ENCODE peak calls at places on chromosomes 5 and 9, in four cellular contexts. Z is HepG2; K is NCI-H748 treated with DMSO at 0.1 percent for 48 hours; B is stimulated activated CD8-positive, alpha-beta memory T cell treated with anti-CD3 and anti-CD28 coated beads, Interleukin-15, amount 100 ng/mL, for 24 hours. N is an unnamed sample.

GRCh38 chr5:57488308-57488955 is 5.8 kb upstream of the ACTBL2 start:
- DNase-seq in B (no peak), Z (no peak), K (no peak), N (peak)

GRCh38 chr9:16787724-16788123 is 82.7 kb downstream of the BNC2 start:
- DNase-seq in Z (no peak), B (no peak), K (no peak), N (peak)

GRCh38 chr9:76101945-76102344 is 211.5 kb downstream of the PCSK5 start:
- DNase-seq in B (no peak), Z (no peak), K (no peak), N (no peak)

GRCh38 chr9:98329904-98330303 is 74.5 kb upstream of the TBC1D2 start:
- DNase-seq in Z (no peak), B (no peak), K (no peak), N (no peak)

GRCh38 chr5:143263272-143263810 is 140.1 kb downstream of the NR3C1 start:
- DNase-seq in Z (no peak), K (no peak), B (no peak), N (no peak)

GRCh38 chr5:69202497-69202896 is 13.1 kb downstream of the CENPH start:
- DNase-seq in Z (no peak), B (no peak), K (no peak), N (no peak)

GRCh38 chr5:139788294-139788875 is 7.2 kb upstream of the PSD2 start:
- DNase-seq in B (no peak), Z (no peak), K (no peak), N (no peak)

GRCh38 chr5:76790632-76791290 is 28.1 kb upstream of the F2RL1 start:
- DNase-seq in B (no peak), Z (peak), K (no peak), N (peak)

GRCh38 chr5:78803386-78803785 is 154.8 kb upstream of the LHFPL2 start:
- DNase-seq in K (no peak), Z (no peak), B (no peak), N (no peak)

GRCh38 chr9:3875371-3876132 is 349.8 kb upstream of the RFX3 start:
- DNase-seq in Z (no peak), B (no peak), K (no peak), N (peak)

GRCh38 chr5:15524712-15525111 is 24.7 kb downstream of the FBXL7 start:
- DNase-seq in B (no peak), K (no peak), Z (no peak), N (peak)

GRCh38 chr5:8644377-8644776 is 775.4 kb downstream of the MTRR start:
- DNase-seq in B (no peak), K (no peak), Z (no peak), N (no peak)

GRCh38 chr5:144203750-144204596 is 33.3 kb downstream of the KCTD16 start:
- DNase-seq in Z (peak), B (no peak), K (peak), N (peak)

GRCh38 chr5:116574682-116575634 is at the start of gene SEMA6A:
- DNase-seq in Z (peak), B (peak), K (peak), N (peak)

GRCh38 chr9:91900057-91900816 is 49.8 kb downstream of the ROR2 start:
- DNase-seq in Z (no peak), B (no peak), K (no peak), N (no peak)

GRCh38 chr9:122109035-122109813 is 16.1 kb upstream of the TTLL11 start:
- DNase-seq in K (no peak), Z (no peak), B (no peak), N (peak)

GRCh38 chr5:639584-640213 is 27.6 kb downstream of the CEP72 start:
- DNase-seq in B (no peak), K (no peak), Z (no peak), N (no peak)

GRCh38 chr9:137150485-137151060 is 11.6 kb downstream of the GRIN1 start:
- DNase-seq in K (peak), Z (peak), B (no peak), N (no peak)

GRCh38 chr5:14880688-14881087 is 9.1 kb upstream of the ANKH start:
- DNase-seq in K (no peak), B (no peak), Z (peak), N (no peak)

GRCh38 chr9:135053133-135053532 is 34.3 kb upstream of the OLFM1 start:
- DNase-seq in B (no peak), Z (no peak), K (no peak), N (no peak)

GRCh38 chr5:178078197-178078995 is 34.9 kb upstream of the N4BP3 start:
- DNase-seq in Z (no peak), K (no peak), B (no peak), N (peak)

GRCh38 chr5:106880656-106881055 is 790.1 kb downstream of the EFNA5 start:
- DNase-seq in Z (no peak), K (no peak), B (no peak), N (no peak)

GRCh38 chr9:12464910-12465512 is 228.2 kb upstream of the TYRP1 start:
- DNase-seq in Z (peak), K (peak), B (no peak), N (peak)

GRCh38 chr5:150301901-150302300 is 804 bp downstream of the ARSI start:
- DNase-seq in K (no peak), Z (no peak), B (no peak), N (no peak)

N was measured in myocyte.